ENCODE peak calls at places on chromosomes 4 and X, in six cellular contexts. B, N, T, C, Z and O are unnamed samples.

GRCh38 chr4:66000500-66001117 is 330.3 kb upstream of the EPHA5 start:
- DNase-seq in Z (no peak), B (no peak), C (peak), N (no peak), T (no peak), O (no peak)

GRCh38 chr4:105843941-105844340 is 51.3 kb upstream of the NPNT start:
- DNase-seq in N (no peak), B (no peak), T (no peak), C (no peak), Z (no peak), O (no peak)

GRCh38 chr4:164116286-164116685 is 621.8 kb downstream of the TMA16 start:
- DNase-seq in N (no peak), B (no peak), Z (no peak), T (no peak), C (no peak), O (no peak)

GRCh38 chr4:26022346-26022891 is 108.4 kb downstream of the SMIM20 start:
- DNase-seq in B (no peak), T (no peak), Z (no peak), N (no peak), C (peak), O (no peak)

GRCh38 chrX:129496625-129497024 is 26.7 kb downstream of the SMARCA1 start:
- DNase-seq in Z (no peak), C (peak), T (no peak), B (no peak), N (no peak), O (no peak)

GRCh38 chrX:138886769-138887168 is 175.3 kb upstream of the FGF13 start:
- DNase-seq in B (no peak), C (peak), Z (no peak), N (no peak), T (no peak), O (no peak)

GRCh38 chrX:1393871-1394615 is 2.1 kb upstream of the SLC25A6 start:
- DNase-seq in N (peak), T (peak), B (no peak), C (no peak), Z (no peak), O (peak)

GRCh38 chr4:15766821-15767220 is 11.3 kb upstream of the CD38 start:
- DNase-seq in N (no peak), B (no peak), T (no peak), Z (no peak), C (no peak), O (no peak)

GRCh38 chr4:86218721-86219481 is 141.0 kb downstream of the MAPK10 start:
- DNase-seq in T (no peak), N (no peak), C (peak), Z (no peak), B (no peak), O (no peak)

GRCh38 chr4:112075129-112075753 is 70.0 kb upstream of the FAM241A start:
- DNase-seq in T (no peak), B (no peak), C (peak), N (no peak), Z (peak), O (no peak)

GRCh38 chr4:7196731-7197130 is 4.4 kb downstream of the SORCS2 start:
- DNase-seq in N (peak), Z (no peak), T (peak), C (no peak), B (no peak), O (no peak)

GRCh38 chr4:14028862-14029261 is 401.3 kb upstream of the BOD1L1 start:
- DNase-seq in N (no peak), B (no peak), Z (no peak), T (peak), C (no peak), O (peak)

GRCh38 chrX:22037225-22037624 is 5.1 kb downstream of the PHEX start:
- DNase-seq in B (no peak), T (no peak), N (no peak), C (no peak), Z (no peak), O (no peak)

GRCh38 chr4:147837435-147837834 is 105.5 kb downstream of the ARHGAP10 start:
- DNase-seq in Z (no peak), C (no peak), N (no peak), B (no peak), T (no peak), O (no peak)

GRCh38 chr4:124854968-124855367 is 142.4 kb upstream of the ANKRD50 start:
- DNase-seq in T (no peak), C (peak), B (no peak), Z (no peak), N (no peak), O (no peak)

GRCh38 chr4:136713140-136713539 is 819.2 kb downstream of the PCDH18 start:
- DNase-seq in N (no peak), T (no peak), Z (no peak), B (no peak), C (peak), O (no peak)

GRCh38 chr4:113758361-113758760 is 3.2 kb downstream of the CAMK2D start:
- DNase-seq in B (no peak), Z (no peak), T (no peak), C (peak), N (no peak), O (no peak)

GRCh38 chr4:7343950-7344349 is 90.8 kb downstream of the PSAPL1 start:
- DNase-seq in B (no peak), T (peak), C (no peak), N (peak), Z (no peak), O (no peak)

GRCh38 chr4:1365271-1366178 is 18.5 kb downstream of the UVSSA start:
- DNase-seq in N (peak), C (no peak), Z (no peak), T (peak), B (peak), O (peak)

GRCh38 chr4:86034616-86035015 is 325.2 kb downstream of the MAPK10 start:
- DNase-seq in N (no peak), B (no peak), Z (no peak), C (no peak), T (no peak), O (no peak)

GRCh38 chr4:183437452-183437851 is 7.0 kb upstream of the CDKN2AIP start:
- DNase-seq in T (no peak), N (no peak), B (no peak), Z (no peak), C (no peak), O (no peak)

GRCh38 chrX:151153086-151153485 is 23.3 kb upstream of the GPR50 start:
- DNase-seq in T (peak), B (no peak), N (no peak), C (peak), Z (no peak), O (no peak)

GRCh38 chr4:140497776-140498636 is at the start of gene MGAT4D:
- DNase-seq in T (peak), N (no peak), B (no peak), Z (no peak), C (no peak), O (peak)

GRCh38 chr4:101795704-101796103 is 5.2 kb downstream of the BANK1 start:
- DNase-seq in N (no peak), C (no peak), T (no peak), B (no peak), Z (no peak), O (no peak)

GRCh38 chr4:27701563-27701962 is 840.9 kb downstream of the STIM2 start:
- DNase-seq in B (no peak), T (no peak), C (no peak), Z (no peak), N (no peak), O (no peak)

GRCh38 chr4:176818531-176818930 is 25.8 kb upstream of the VEGFC start:
- DNase-seq in N (no peak), T (no peak), Z (no peak), B (no peak), C (peak), O (no peak)

GRCh38 chr4:95563638-95564337 is 15.0 kb upstream of the UNC5C start:
- DNase-seq in C (no peak), T (no peak), B (no peak), Z (no peak), N (no peak), O (no peak)

GRCh38 chr4:36006226-36006625 is 238.1 kb downstream of the ARAP2 start:
- DNase-seq in T (no peak), N (no peak), B (no peak), C (peak), Z (no peak), O (no peak)

GRCh38 chr4:84690481-84690880 is 107.6 kb downstream of the CDS1 start:
- DNase-seq in T (no peak), N (no peak), C (no peak), Z (no peak), B (no peak), O (no peak)

GRCh38 chrX:23271011-23271410 is 63.6 kb upstream of the PTCHD1 start:
- DNase-seq in B (no peak), Z (no peak), T (no peak), N (no peak), C (no peak), O (no peak)

GRCh38 chr4:17552427-17552826 is 24.6 kb upstream of the LAP3 start:
- DNase-seq in C (no peak), B (no peak), N (no peak), T (no peak), Z (no peak), O (no peak)

GRCh38 chrX:86195343-86195742 is 47.1 kb downstream of the DACH2 start:
- DNase-seq in Z (no peak), C (no peak), B (no peak), T (peak), N (no peak), O (no peak)

GRCh38 chrX:154383359-154384283 is 4.5 kb downstream of the EMD start:
- DNase-seq in T (no peak), B (no peak), N (no peak), Z (no peak), C (peak), O (no peak)

GRCh38 chr4:144171697-144172096 is 31.2 kb upstream of the GYPA start:
- DNase-seq in C (no peak), T (no peak), B (no peak), N (no peak), Z (no peak), O (no peak)

GRCh38 chrX:136453771-136454170 is 34.0 kb upstream of the BRS3 start:
- DNase-seq in T (no peak), C (no peak), N (no peak), Z (no peak), B (no peak), O (no peak)